ENCODE peak calls at places on chromosomes 16 and 17, in six cellular contexts. P is activated T-cell treated with anti-CD3 and anti-CD28 coated beads, Interleukin-2, amount 50 U/mL, for 4 hours; U is nephron progenitor cell; N is bronchial epithelial cell; C is breast epithelium; H is adrenal gland. V is an unnamed sample.
A peak's percentile ranks its signal among the peaks of the same experiment; 100 is the strongest.

GRCh38 chr17:43902190-43902589 is 5.1 kb downstream of the MPP2 start:
- DNase-seq in P (no peak), U (no peak), N (no peak), C (no peak), H (no peak), V (no peak)

GRCh38 chr17:75406222-75406615 is 741 bp upstream of the GRB2 start:
- DNase-seq in P (no peak), U (no peak), N (no peak), C (no peak), H (no peak), V (no peak)

GRCh38 chr17:1865252-1866037 is 35.6 kb downstream of the RPA1 start:
- DNase-seq in P (peak; percentile 43), U (no peak), N (peak; percentile 34), C (no peak), H (peak; percentile 41), V (no peak)

GRCh38 chr16:69187891-69188451 is 1.0 kb downstream of the SNTB2 start:
- DNase-seq in P (peak; percentile 7), U (peak; percentile 45), N (peak; percentile 45), C (no peak), H (no peak), V (no peak)

GRCh38 chr17:76961869-76962268 is 93.7 kb downstream of the MGAT5B start:
- DNase-seq in P (no peak), U (no peak), N (no peak), C (no peak), H (no peak), V (no peak)

GRCh38 chr17:76107507-76107906 is 3.9 kb upstream of the EXOC7 start:
- DNase-seq in P (no peak), U (no peak), N (peak; percentile 33), C (no peak), H (no peak), V (no peak)

GRCh38 chr16:56415849-56416248 is 9.5 kb downstream of the AMFR start:
- DNase-seq in P (no peak), U (no peak), N (no peak), C (no peak), H (no peak), V (no peak)

GRCh38 chr17:40553694-40554534 is 11.4 kb downstream of the CCR7 start:
- DNase-seq in P (no peak), U (no peak), N (no peak), C (no peak), H (peak; percentile 48), V (no peak)

GRCh38 chr16:68031951-68032350 is 8.9 kb downstream of the DUS2 start:
- DNase-seq in P (no peak), U (no peak), N (peak; percentile 72), C (no peak), H (no peak), V (no peak)

V was measured in cerebellar nuclear complex.